ENCODE peak calls at places on chromosomes 3 and 15, in four cellular contexts. V, G, E and R are unnamed samples.

GRCh38 chr3:127454968-127455367 is 135.6 kb downstream of the TPRA1 start:
- DNase-seq in V (no peak), E (no peak), G (no peak), R (no peak)

GRCh38 chr15:42427429-42428223 is 63.3 kb downstream of the ZNF106 start:
- DNase-seq in G (no peak), E (no peak), V (peak; percentile 50), R (no peak)

GRCh38 chr15:81181220-81181619 is 15.5 kb upstream of the IL16 start:
- DNase-seq in E (no peak), V (no peak), G (no peak), R (no peak)

GRCh38 chr3:161567962-161568361 is 71.4 kb downstream of the OTOL1 start:
- DNase-seq in G (no peak), E (no peak), V (no peak), R (no peak)

GRCh38 chr3:9808345-9809037 is 1.6 kb upstream of the TTLL3 start:
- DNase-seq in E (no peak), G (peak; percentile 27), V (peak; percentile 39), R (no peak)

GRCh38 chr15:36612063-36612788 is 32.8 kb downstream of the CDIN1 start:
- DNase-seq in V (peak; percentile 65), E (no peak), G (no peak), R (no peak)

GRCh38 chr3:38214560-38214959 is 49.2 kb downstream of the OXSR1 start:
- DNase-seq in V (no peak), G (no peak), E (no peak), R (no peak)

GRCh38 chr3:23153034-23153433 is 50.1 kb upstream of the UBE2E2 start:
- DNase-seq in E (no peak), V (no peak), G (no peak), R (no peak)

GRCh38 chr3:11570251-11570650 is 73.5 kb downstream of the VGLL4 start:
- DNase-seq in E (no peak), G (no peak), V (no peak), R (peak; percentile 77)

GRCh38 chr15:59294574-59294960 is 78.1 kb downstream of the MYO1E start:
- DNase-seq in V (no peak), E (no peak), G (no peak), R (no peak)

GRCh38 chr3:178551916-178552321 is 15.7 kb downstream of the KCNMB2 start:
- DNase-seq in G (no peak), E (no peak), V (peak; percentile 6), R (peak; percentile 87)

GRCh38 chr15:70440416-70441138 is 322.8 kb downstream of the UACA start:
- DNase-seq in E (no peak), G (no peak), V (no peak), R (no peak)

GRCh38 chr15:38042707-38043445 is 108.4 kb downstream of the TMCO5A start:
- DNase-seq in V (peak; percentile 58), G (no peak), E (no peak), R (no peak)

GRCh38 chr15:78149805-78150751 is 916 bp downstream of the IDH3A start:
- DNase-seq in G (peak; percentile 61), V (no peak), E (no peak), R (no peak)

GRCh38 chr3:54917862-54918261 is 10.0 kb downstream of the LRTM1 start:
- DNase-seq in V (peak; percentile 58), E (no peak), G (no peak), R (no peak)

GRCh38 chr15:39586387-39587171 is 5.7 kb downstream of the THBS1 start:
- DNase-seq in G (no peak), E (no peak), V (peak; percentile 66), R (no peak)

GRCh38 chr15:68652141-68652540 is 73.3 kb downstream of the CORO2B start:
- DNase-seq in G (no peak), V (peak; percentile 82), E (no peak), R (peak; percentile 67)

GRCh38 chr3:73480187-73480672 is 144.5 kb downstream of the PDZRN3 start:
- DNase-seq in V (peak; percentile 64), E (no peak), G (no peak), R (no peak)

GRCh38 chr15:73957276-73957675 is 31.0 kb downstream of the LOXL1 start:
- DNase-seq in E (no peak), G (no peak), V (no peak), R (no peak)

GRCh38 chr3:126423191-126424038 is 28.7 kb downstream of the CFAP100 start:
- DNase-seq in V (no peak), G (no peak), E (no peak), R (peak; percentile 62)

GRCh38 chr15:40234783-40235182 is 4.1 kb upstream of the PAK6 start:
- DNase-seq in G (no peak), E (no peak), V (peak; percentile 50), R (no peak)

GRCh38 chr3:49703443-49703927 is 14.1 kb downstream of the RNF123 start:
- DNase-seq in E (no peak), G (peak; percentile 57), V (peak; percentile 84), R (no peak)

GRCh38 chr3:194049394-194049793 is 86.6 kb upstream of the HES1 start:
- DNase-seq in E (no peak), G (no peak), V (no peak), R (no peak)

GRCh38 chr3:172009736-172010254 is 29.6 kb upstream of the FNDC3B start:
- DNase-seq in V (no peak), G (no peak), E (no peak), R (no peak)

GRCh38 chr3:127889976-127890650 is 24.9 kb upstream of the KBTBD12 start:
- DNase-seq in V (peak; percentile 75), E (no peak), G (no peak), R (no peak)

GRCh38 chr15:64127521-64128275 is 23.8 kb upstream of the SNX22 start:
- DNase-seq in E (no peak), V (peak; percentile 50), G (no peak), R (no peak)

GRCh38 chr3:32945136-32945535 is 6.3 kb upstream of the CCR4 start:
- DNase-seq in E (no peak), V (peak; percentile 11), G (no peak), R (no peak)

GRCh38 chr3:32948625-32949445 is 2.6 kb upstream of the CCR4 start:
- DNase-seq in V (no peak), E (no peak), G (no peak), R (peak; percentile 54)

GRCh38 chr3:47849186-47850061 is 46.5 kb downstream of the DHX30 start:
- DNase-seq in G (no peak), V (no peak), E (no peak), R (no peak)

GRCh38 chr15:85689729-85690128 is 105.0 kb downstream of the KLHL25 start:
- DNase-seq in G (peak; percentile 8), V (peak; percentile 72), E (peak; percentile 65), R (no peak)

GRCh38 chr3:48088056-48088748 is 72.0 kb upstream of the MAP4 start:
- DNase-seq in G (peak; percentile 47), E (peak; percentile 44), V (peak; percentile 66), R (peak; percentile 91)

GRCh38 chr3:196650740-196651311 is 11.3 kb downstream of the NRROS start:
- DNase-seq in E (peak; percentile 73), G (no peak), V (peak; percentile 93), R (no peak)

GRCh38 chr3:180135101-180135500 is 98.4 kb upstream of the PEX5L start:
- DNase-seq in G (no peak), E (no peak), V (no peak), R (no peak)

GRCh38 chr3:41202834-41203345 is 3.6 kb downstream of the CTNNB1 start:
- DNase-seq in E (no peak), V (peak; percentile 69), G (peak; percentile 78), R (no peak)

GRCh38 chr15:100520132-100520921 is 8.4 kb downstream of the CERS3 start:
- DNase-seq in E (no peak), V (no peak), G (no peak), R (no peak)

GRCh38 chr3:104437131-104437750 is 929.5 kb upstream of the ALCAM start:
- DNase-seq in G (no peak), V (peak; percentile 48), E (no peak), R (no peak)

GRCh38 chr15:45326280-45326679 is 52.1 kb downstream of the GATM start:
- DNase-seq in G (no peak), E (no peak), V (no peak), R (no peak)